ENCODE peak calls at places on chromosomes 5 and 9, in five cellular contexts. A, Z, B, H and O are unnamed samples.

GRCh38 chr5:32158679-32158975 is 15.5 kb downstream of the GOLPH3 start:
- ATAC-seq in Z (no peak), B (no peak), H (no peak), A (no peak), O (no peak)

GRCh38 chr5:167892352-167893115 is 398.9 kb upstream of the WWC1 start:
- ATAC-seq in B (no peak), Z (no peak), H (no peak), A (no peak), O (no peak)

GRCh38 chr5:151901611-151902010 is 23.0 kb downstream of the GLRA1 start:
- ATAC-seq in A (no peak), Z (peak), H (no peak), B (no peak), O (no peak)

GRCh38 chr9:120904999-120905793 is 21.4 kb downstream of the TRAF1 start:
- ATAC-seq in Z (no peak), H (peak), B (peak), A (no peak), O (no peak)

GRCh38 chr5:102818345-102818744 is 63.2 kb downstream of the PAM start:
- ATAC-seq in A (no peak), H (no peak), Z (no peak), B (no peak), O (no peak)

GRCh38 chr5:67478337-67478736 is 281.7 kb upstream of the CD180 start:
- ATAC-seq in Z (no peak), B (no peak), A (no peak), H (no peak), O (no peak)

GRCh38 chr5:64869419-64869818 is 100.7 kb downstream of the CWC27 start:
- ATAC-seq in A (no peak), B (no peak), H (peak), Z (no peak), O (no peak)

GRCh38 chr9:69936427-69936826 is 107.2 kb upstream of the MAMDC2 start:
- ATAC-seq in H (peak), A (no peak), B (no peak), Z (no peak), O (no peak)

GRCh38 chr9:8555767-8556500 is 756.4 kb upstream of the DMAC1 start:
- ATAC-seq in Z (no peak), B (peak), H (no peak), A (no peak), O (no peak)

GRCh38 chr5:61245936-61246335 is 83.7 kb upstream of the SMIM15 start:
- ATAC-seq in Z (no peak), A (no peak), H (no peak), B (peak), O (no peak)

GRCh38 chr9:81656871-81657337 is 32.4 kb downstream of the TLE1 start:
- ATAC-seq in A (peak), Z (no peak), B (no peak), H (no peak), O (no peak)

GRCh38 chr5:124596595-124597388 is 149.6 kb downstream of the ZNF608 start:
- ATAC-seq in A (peak), H (peak), Z (no peak), B (no peak), O (no peak)

GRCh38 chr5:123294544-123294943 is 128.7 kb downstream of the CEP120 start:
- ATAC-seq in B (no peak), A (no peak), Z (peak), H (no peak), O (no peak)

GRCh38 chr9:113492343-113493079 is 29.0 kb downstream of the RGS3 start:
- ATAC-seq in H (no peak), B (no peak), A (no peak), Z (no peak), O (peak)

GRCh38 chr9:5614192-5614591 is 14.7 kb upstream of the RIC1 start:
- ATAC-seq in Z (no peak), A (no peak), B (no peak), H (no peak), O (no peak)

GRCh38 chr9:73515216-73515615 is 363.6 kb downstream of the ANXA1 start:
- ATAC-seq in A (no peak), Z (no peak), H (no peak), B (no peak), O (no peak)

GRCh38 chr5:66515209-66515608 is 81.0 kb upstream of the MAST4 start:
- ATAC-seq in A (no peak), B (no peak), Z (no peak), H (no peak), O (no peak)

GRCh38 chr5:6434737-6435136 is 13.9 kb upstream of the UBE2QL1 start:
- ATAC-seq in Z (no peak), B (no peak), A (no peak), H (no peak), O (no peak)
- TF ChIP-seq POLR2AphosphoS5 in Z (no peak), B (no peak), A (no peak), H (no peak), O (no peak)

DNA sequence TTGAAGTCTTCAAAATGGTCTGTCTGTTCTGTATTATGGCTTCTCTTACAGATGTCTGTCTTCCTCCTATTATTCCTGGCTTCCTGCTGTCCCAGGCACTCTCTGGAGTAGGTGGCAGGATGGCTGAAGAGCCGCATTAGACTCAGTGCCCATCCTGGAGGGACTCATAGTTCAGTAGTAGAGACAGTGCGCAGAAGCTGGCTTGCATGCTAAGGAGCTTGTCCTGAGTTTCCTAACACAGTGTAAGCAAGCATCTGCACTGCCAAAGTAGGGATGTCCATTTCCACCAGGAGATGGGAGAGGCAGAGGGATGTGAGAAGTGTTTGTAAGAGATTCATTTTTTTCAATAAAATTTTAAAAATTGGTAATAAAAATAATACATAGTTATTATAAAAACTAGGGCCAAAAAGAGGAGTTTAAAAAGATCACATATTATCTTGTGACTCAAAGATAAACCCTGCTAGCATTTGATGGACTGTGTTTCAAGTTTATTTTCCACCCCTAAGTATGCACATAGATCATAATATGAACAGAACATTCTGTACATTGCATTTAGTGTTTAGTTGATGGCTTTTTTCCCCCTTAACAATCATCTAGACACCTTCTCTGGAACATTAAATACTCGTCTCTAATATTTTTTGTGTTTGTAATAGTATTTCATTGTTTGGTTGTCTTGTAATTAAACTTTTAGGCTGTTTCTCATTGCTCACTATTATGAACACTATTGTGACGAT is 10.3 kb downstream of the COL15A1 start:
- ATAC-seq in Z (no peak), A (no peak), B (no peak), H (no peak), O (peak)
- TF ChIP-seq EP300 in Z (no peak), A (no peak), B (no peak), H (no peak), O (no peak)

GRCh38 chr9:92501671-92502393 is 19.5 kb upstream of the ASPN start:
- ATAC-seq in B (peak), H (peak), Z (peak), A (peak), O (peak)
- TF ChIP-seq CTCF in B (peak), H (peak), Z (peak), A (peak), O (peak)

GRCh38 chr5:9663891-9664290 is 33.7 kb upstream of the TAS2R1 start:
- ATAC-seq in B (no peak), H (no peak), Z (no peak), A (no peak), O (no peak)
- TF ChIP-seq POLR2AphosphoS5 in B (no peak), H (no peak), Z (no peak), A (no peak), O (no peak)

GRCh38 chr9:117725426-117725887 is 21.3 kb downstream of the TLR4 start:
- ATAC-seq in H (no peak), A (no peak), B (peak), Z (no peak), O (peak)
- TF ChIP-seq EP300 in H (no peak), A (no peak), B (peak), Z (no peak), O (no peak)

DNA sequence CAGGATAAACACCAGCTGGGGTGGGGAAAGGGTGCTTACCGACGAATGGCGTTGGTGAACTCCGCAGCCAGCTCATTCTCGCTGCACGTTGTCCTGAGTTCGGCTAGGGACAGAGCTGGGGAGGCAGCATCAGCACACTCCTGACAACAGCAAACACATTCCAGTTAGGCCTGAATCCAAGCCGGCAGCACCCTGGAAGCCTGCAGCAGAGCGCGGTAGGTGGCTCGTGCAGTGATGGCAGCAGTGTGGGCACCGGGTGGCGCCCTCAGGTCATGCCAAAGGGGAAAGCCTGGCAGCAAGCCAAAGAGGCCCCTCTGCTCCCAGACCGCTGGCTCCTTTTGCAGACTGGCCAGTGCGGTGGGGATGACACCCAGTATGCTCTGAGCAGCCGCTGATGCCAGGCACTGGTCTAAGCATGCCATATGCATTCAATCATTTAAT is 66.9 kb downstream of the DCP2 start:
- ATAC-seq in Z (no peak), A (peak), H (peak), B (peak), O (peak)
- TF ChIP-seq CTCF in Z (no peak), A (peak), H (no peak), B (peak), O (peak)

GRCh38 chr9:86948153-86948929 is 1.0 kb upstream of the GAS1 start:
- ATAC-seq in H (peak), Z (peak), B (peak), A (peak), O (peak)
- TF ChIP-seq POLR2AphosphoS5 in H (no peak), Z (no peak), B (peak), A (no peak), O (peak)

DNA sequence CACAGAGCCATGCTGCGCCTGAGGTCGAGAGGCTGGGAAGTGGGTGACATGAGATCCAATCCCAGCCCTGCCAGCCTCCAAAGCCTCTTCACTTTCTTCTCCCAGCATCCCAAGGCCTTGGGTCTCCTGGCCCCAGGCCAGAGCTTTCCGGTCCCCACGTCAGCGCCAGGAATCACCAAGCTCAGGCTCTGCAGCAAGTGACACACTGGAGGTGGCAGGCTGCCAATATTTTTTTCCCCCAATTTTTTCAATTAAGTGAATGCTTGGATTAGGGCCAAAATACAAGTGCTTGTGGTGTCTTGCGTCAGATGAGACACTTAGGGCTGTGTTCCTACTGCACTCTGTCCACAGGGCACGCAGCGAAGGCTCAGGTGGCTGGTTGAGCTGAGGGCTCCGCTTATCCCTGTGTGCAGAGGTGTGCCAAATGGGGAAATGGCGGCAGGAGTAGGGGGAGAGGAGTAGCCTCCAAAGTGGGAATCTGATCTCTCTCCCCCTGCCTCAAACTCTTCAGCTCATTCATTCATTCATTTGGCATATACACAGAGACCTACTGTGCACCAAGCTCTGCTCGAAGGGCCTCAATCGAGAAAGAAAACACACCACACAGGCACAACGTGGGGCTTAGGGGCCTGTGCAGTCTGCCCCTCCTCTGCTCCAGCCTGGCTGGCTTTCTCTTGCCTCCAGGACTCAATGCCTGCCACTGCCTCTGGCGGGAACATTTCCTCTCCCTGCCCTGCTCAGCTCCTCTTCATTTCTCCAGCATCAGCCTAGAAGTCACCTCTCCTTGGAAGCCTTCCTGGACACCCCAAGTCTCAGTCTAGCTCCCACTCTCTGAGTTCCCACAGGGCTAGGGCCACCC is 16.7 kb downstream of the SH3PXD2B start:
- ATAC-seq in A (peak), B (peak), Z (no peak), H (peak), O (peak)
- TF ChIP-seq EP300 in A (no peak), B (peak), Z (no peak), H (no peak), O (peak)

GRCh38 chr9:132641216-132641615 is 28.6 kb downstream of the DDX31 start:
- ATAC-seq in A (no peak), H (no peak), B (no peak), Z (no peak), O (no peak)
- TF ChIP-seq CTCF in A (no peak), H (no peak), B (no peak), Z (no peak), O (no peak)

DNA sequence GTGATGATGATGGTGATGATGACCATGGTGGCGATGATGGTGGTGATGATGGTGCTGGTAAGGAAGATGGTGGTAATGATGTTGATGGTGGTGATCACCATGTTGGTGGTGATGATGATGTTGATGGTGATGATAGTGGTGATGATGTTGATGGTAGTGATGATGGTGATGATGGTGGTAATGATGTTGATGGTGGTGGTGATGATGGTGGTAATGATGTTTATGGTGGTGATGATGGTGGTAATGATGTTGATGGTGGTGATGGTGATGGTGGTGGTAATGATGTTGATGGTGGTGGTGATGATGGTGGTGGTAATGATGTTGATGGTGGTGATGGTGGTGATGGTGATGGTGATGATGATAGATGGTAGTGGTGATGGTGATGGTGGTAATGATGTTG is 20.7 kb upstream of the RXRA start:
- ATAC-seq in Z (no peak), B (no peak), H (no peak), A (no peak), O (no peak)
- TF ChIP-seq POLR2AphosphoS5 in Z (no peak), B (no peak), H (no peak), A (no peak), O (no peak)